ENCODE peak calls at places on chromosomes 2 and 18, in six cellular contexts. W is aorta, O is left ventricle myocardium inferior, Z is ovary, C is kidney, K is pancreas. D is an unnamed sample.

GRCh38 chr2:235421618-235422017 is 72.2 kb upstream of the AGAP1 start:
- DNase-seq in C (no peak), Z (no peak), O (peak), W (no peak), K (peak), D (no peak)

GRCh38 chr2:197174539-197175094 is 136.0 kb downstream of the ANKRD44 start:
- DNase-seq in C (no peak), K (no peak), W (no peak), Z (no peak), O (no peak), D (no peak)

GRCh38 chr2:54360055-54360792 is 95.9 kb upstream of the SPTBN1 start:
- DNase-seq in K (no peak), Z (peak), O (peak), C (no peak), W (no peak), D (no peak)

GRCh38 chr2:67626656-67627055 is 229.5 kb downstream of the ETAA1 start:
- DNase-seq in K (no peak), W (no peak), O (no peak), Z (no peak), C (no peak), D (no peak)

GRCh38 chr2:32418777-32419176 is 62.0 kb downstream of the BIRC6 start:
- DNase-seq in Z (no peak), W (no peak), K (no peak), O (no peak), C (no peak), D (no peak)

GRCh38 chr2:109032229-109032800 is 43.3 kb upstream of the EDAR start:
- DNase-seq in Z (no peak), K (no peak), O (no peak), W (no peak), C (no peak), D (peak)

GRCh38 chr2:71358931-71359671 is 27.5 kb downstream of the ZNF638 start:
- DNase-seq in W (no peak), Z (no peak), K (no peak), O (no peak), C (no peak), D (no peak)

GRCh38 chr2:139992078-139992477 is 1211.9 kb upstream of the NXPH2 start:
- DNase-seq in Z (no peak), O (no peak), C (peak), K (no peak), W (no peak), D (no peak)

GRCh38 chr2:105344704-105345345 is 7.5 kb downstream of the C2orf49 start:
- DNase-seq in W (no peak), O (no peak), K (no peak), C (no peak), Z (no peak), D (no peak)

GRCh38 chr2:105391058-105391627 is 7.7 kb downstream of the FHL2 start:
- DNase-seq in O (no peak), C (no peak), K (no peak), W (no peak), Z (no peak), D (no peak)

GRCh38 chr2:9703085-9703641 is 72.4 kb upstream of the YWHAQ start:
- DNase-seq in W (peak), C (no peak), K (no peak), O (peak), Z (peak), D (peak)

GRCh38 chr18:57833441-57834101 is 30.5 kb upstream of the ATP8B1 start:
- DNase-seq in O (no peak), W (no peak), Z (no peak), C (no peak), K (no peak), D (no peak)

GRCh38 chr2:7516447-7517121 is 599.4 kb downstream of the RNF144A start:
- DNase-seq in O (no peak), Z (no peak), C (no peak), W (no peak), K (no peak), D (no peak)
- H3K4me3 ChIP-seq in O (no peak), Z (no peak), C (no peak), W (no peak), K (no peak), D (peak)

GRCh38 chr2:128734521-128735295 is 416.0 kb upstream of the HS6ST1 start:
- DNase-seq in Z (no peak), O (no peak), W (no peak), C (peak), K (no peak), D (no peak)
- H3K27ac ChIP-seq in Z (no peak), O (no peak), W (no peak), C (no peak), K (no peak), D (no peak)

GRCh38 chr2:12728221-12728777 is 11.6 kb downstream of the TRIB2 start:
- DNase-seq in O (no peak), K (no peak), C (no peak), W (no peak), Z (no peak), D (peak)

GRCh38 chr2:12726271-12726670 is 9.5 kb downstream of the TRIB2 start:
- DNase-seq in C (no peak), O (no peak), Z (no peak), W (no peak), K (no peak), D (no peak)

GRCh38 chr2:12725238-12726187 is 8.8 kb downstream of the TRIB2 start:
- DNase-seq in W (no peak), C (peak), K (no peak), O (no peak), Z (no peak), D (no peak)

GRCh38 chr2:12727085-12727484 is 10.3 kb downstream of the TRIB2 start:
- DNase-seq in Z (no peak), K (no peak), W (no peak), C (peak), O (no peak), D (no peak)

GRCh38 chr2:12727641-12728040 is 10.9 kb downstream of the TRIB2 start:
- DNase-seq in K (no peak), C (peak), W (no peak), Z (no peak), O (no peak), D (no peak)
- H3K4me3 ChIP-seq in K (no peak), C (no peak), W (no peak), Z (no peak), O (no peak), D (peak)

DNA sequence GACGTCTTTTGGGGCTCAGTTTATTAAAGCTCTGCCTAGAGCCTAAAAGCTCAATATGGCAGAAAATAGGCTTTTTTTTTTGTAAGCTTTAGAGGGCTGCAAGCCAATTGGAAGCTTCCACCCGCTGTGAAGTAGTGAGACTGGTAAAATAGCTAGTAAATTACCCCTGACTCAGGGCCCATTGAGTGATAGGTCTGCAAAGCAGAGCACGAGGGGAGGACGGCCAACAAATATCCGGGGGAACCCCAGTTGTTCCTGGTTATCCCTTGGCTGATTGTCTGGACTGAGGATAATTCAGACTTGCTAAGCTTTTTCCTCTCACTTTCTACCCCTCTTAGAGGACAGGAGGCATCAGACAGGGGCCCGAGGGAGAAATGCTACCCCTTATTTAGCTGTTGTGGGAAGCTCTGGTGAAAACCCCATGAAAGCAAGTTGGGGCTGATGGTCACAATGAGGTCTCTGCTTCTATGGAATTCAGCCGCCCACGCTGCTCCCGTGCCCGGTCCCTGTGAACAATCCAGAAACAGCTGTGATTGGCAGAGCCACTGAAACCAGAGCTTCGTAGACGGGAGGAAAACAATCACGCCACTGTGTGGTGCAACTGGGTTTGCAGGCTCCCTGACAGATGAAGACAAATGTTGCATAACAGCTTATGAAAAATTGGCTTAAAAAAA is 141.9 kb upstream of the LGALSL start:
- DNase-seq in O (peak), W (peak), Z (peak), C (peak), K (peak), D (no peak)
- H3K27ac ChIP-seq in O (peak), W (no peak), Z (no peak), C (no peak), K (peak), D (no peak)

GRCh38 chr2:151824886-151825285 is 3.3 kb downstream of the ARL5A start:
- DNase-seq in K (no peak), W (no peak), O (no peak), Z (no peak), C (no peak), D (no peak)
- H3K4me3 ChIP-seq in K (no peak), W (no peak), O (no peak), Z (no peak), C (no peak), D (no peak)

GRCh38 chr18:79246309-79247108 is 149.2 kb upstream of the NFATC1 start:
- DNase-seq in C (peak), W (peak), K (peak), Z (peak), O (peak), D (peak)
- H3K27ac ChIP-seq in C (no peak), W (no peak), K (no peak), Z (no peak), O (no peak), D (no peak)

DNA sequence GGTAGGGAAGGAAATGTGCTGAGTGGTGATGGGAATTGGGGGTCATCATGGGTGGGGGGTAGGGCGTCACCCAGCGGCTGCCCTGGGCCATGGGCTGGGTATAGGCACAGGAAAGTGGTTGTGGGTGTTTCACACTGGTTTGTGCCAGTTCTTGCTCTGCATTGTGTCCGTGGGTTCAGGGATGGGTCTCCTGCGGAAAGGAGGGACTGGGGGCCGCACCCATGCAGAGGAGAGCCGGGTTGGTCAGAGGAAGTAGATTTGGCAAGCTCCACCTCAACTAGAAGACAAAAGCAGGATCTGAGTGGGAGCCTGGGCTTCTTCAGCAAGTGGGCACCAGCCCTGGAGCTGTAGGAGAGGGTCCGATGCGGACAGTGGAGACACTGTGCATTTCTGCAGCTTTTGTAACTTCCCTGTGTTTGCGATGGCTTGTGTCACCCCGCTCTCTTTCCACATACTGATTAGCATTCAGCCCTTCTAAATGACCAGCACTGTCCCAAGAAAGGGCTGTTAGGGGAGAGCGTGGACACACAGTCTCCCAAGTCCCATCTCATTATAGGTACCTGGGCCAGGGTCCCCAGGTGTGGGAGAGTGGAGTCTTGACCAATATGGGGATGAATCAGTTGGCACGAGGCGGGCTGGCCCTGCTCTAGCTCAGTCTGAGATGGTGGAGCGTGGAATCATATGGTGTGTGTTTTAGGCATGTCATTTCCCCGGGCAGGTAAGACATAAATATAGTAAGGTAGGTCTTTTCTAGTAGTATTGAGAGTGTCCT is 67.2 kb downstream of the LRRFIP1 start:
- DNase-seq in W (peak), K (peak), Z (no peak), C (peak), O (no peak), D (no peak)
- H3K4me3 ChIP-seq in W (no peak), K (no peak), Z (peak), C (peak), O (peak), D (peak)

D was measured in naive thymus-derived CD4-positive, alpha-beta T cell.